ENCODE peak calls at places on chromosomes 6 and 20, in six cellular contexts. Q is suprapubic skin, Y is transverse colon, N is endothelial cell of umbilical vein, B is GM12891, X is GM12892. D is an unnamed sample.

GRCh38 chr6:71419217-71419953 is 130.8 kb downstream of the OGFRL1 start:
- DNase-seq in Q (no peak), Y (no peak), N (peak; percentile 36), B (no peak), X (no peak), D (no peak)

GRCh38 chr6:107819976-107820551 is 4.0 kb downstream of the SCML4 start:
- DNase-seq in Q (no peak), Y (peak; percentile 24), N (no peak), B (no peak), X (no peak), D (peak; percentile 24)

GRCh38 chr6:103183831-103184411 is 1675.8 kb downstream of the HACE1 start:
- DNase-seq in Q (no peak), Y (no peak), N (no peak), B (no peak), X (no peak), D (no peak)

GRCh38 chr20:13333793-13334192 is 112.7 kb downstream of the ISM1 start:
- DNase-seq in Q (no peak), Y (peak; percentile 24), N (peak; percentile 45), B (no peak), X (no peak), D (no peak)

GRCh38 chr20:32535953-32536823 is 48.9 kb downstream of the NOL4L start:
- DNase-seq in Q (no peak), Y (peak; percentile 85), N (no peak), B (peak; percentile 82), X (peak; percentile 73), D (no peak)

GRCh38 chr6:162056745-162057144 is 670.8 kb downstream of the PRKN start:
- DNase-seq in Q (no peak), Y (no peak), N (no peak), B (no peak), X (no peak), D (no peak)

GRCh38 chr6:41655706-41656668 is 17.7 kb downstream of the MDFI start:
- DNase-seq in Q (no peak), Y (no peak), N (peak; percentile 73), B (no peak), X (no peak), D (no peak)

GRCh38 chr6:72760130-72760793 is 138.4 kb downstream of the KCNQ5 start:
- DNase-seq in Q (no peak), Y (no peak), N (peak; percentile 21), B (no peak), X (no peak), D (no peak)

GRCh38 chr6:21383499-21384085 is 210.0 kb upstream of the SOX4 start:
- DNase-seq in Q (no peak), Y (no peak), N (no peak), B (no peak), X (no peak), D (no peak)

GRCh38 chr6:138278326-138278725 is 60.0 kb upstream of the PBOV1 start:
- DNase-seq in Q (no peak), Y (no peak), N (no peak), B (no peak), X (no peak), D (no peak)

DNA sequence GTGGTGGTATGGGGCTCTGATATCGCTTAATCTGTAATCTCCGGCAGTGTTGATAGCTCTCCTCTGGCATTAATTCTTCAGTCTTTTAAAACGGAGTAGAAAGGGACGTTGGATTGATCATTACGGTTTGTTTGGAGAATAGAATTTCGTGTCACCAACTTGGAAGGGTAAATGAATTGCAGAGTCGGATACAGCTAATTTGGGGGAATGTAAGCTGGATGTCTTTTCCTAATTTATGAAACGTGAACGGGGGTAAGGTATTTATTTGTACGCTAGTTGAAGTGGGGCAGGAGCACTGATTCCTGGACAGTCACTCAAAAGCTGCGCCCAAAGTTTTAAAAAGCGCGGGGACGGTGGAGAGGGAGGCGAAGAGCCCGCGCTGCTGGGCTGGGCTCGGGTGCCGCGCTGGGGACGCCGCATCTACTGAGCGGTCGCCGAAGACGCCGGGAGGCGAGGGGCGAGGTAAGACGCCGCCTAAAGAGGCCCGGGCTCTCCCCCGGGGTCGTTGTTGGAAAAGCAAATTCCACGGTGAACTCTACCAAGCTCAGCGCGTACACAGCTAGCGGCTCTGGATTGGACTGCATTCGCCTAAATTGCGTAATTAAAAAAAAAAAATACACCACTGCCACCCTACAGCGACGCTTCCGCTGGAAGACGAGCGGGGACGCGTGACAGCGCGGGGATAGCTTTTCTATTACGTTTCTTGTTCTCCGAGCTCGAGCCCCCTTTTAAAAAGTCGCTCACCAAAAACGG is 92.2 kb upstream of the PRDM1 start:
- DNase-seq in Q (no peak), Y (peak; percentile 45), N (peak; percentile 4), B (no peak), X (no peak), D (peak; percentile 87)
- TF ChIP-seq POLR2A in Q (no peak), Y (peak; percentile 16), N (no peak), B (no peak), X (no peak), D (no peak)

GRCh38 chr6:15518878-15519277 is 143.9 kb downstream of the DTNBP1 start:
- DNase-seq in Q (no peak), Y (no peak), N (no peak), B (no peak), X (no peak), D (no peak)
- TF ChIP-seq POLR2A in Q (no peak), Y (no peak), N (no peak), B (no peak), X (no peak), D (no peak)

GRCh38 chr6:135383766-135384165 is 113.8 kb downstream of the AHI1 start:
- DNase-seq in Q (no peak), Y (no peak), N (no peak), B (no peak), X (no peak), D (no peak)

GRCh38 chr6:135379647-135380046 is 117.9 kb downstream of the AHI1 start:
- DNase-seq in Q (no peak), Y (no peak), N (no peak), B (no peak), X (no peak), D (no peak)

GRCh38 chr6:135382182-135382628 is 115.3 kb downstream of the AHI1 start:
- DNase-seq in Q (no peak), Y (no peak), N (no peak), B (peak; percentile 5), X (peak; percentile 10), D (no peak)

GRCh38 chr6:135383297-135383696 is 114.2 kb downstream of the AHI1 start:
- DNase-seq in Q (no peak), Y (no peak), N (no peak), B (no peak), X (no peak), D (no peak)

GRCh38 chr6:135380793-135381192 is 116.7 kb downstream of the AHI1 start:
- DNase-seq in Q (no peak), Y (no peak), N (no peak), B (no peak), X (no peak), D (no peak)
- TF ChIP-seq POLR2A in Q (no peak), Y (no peak), N (no peak), B (no peak), X (no peak), D (no peak)

DNA sequence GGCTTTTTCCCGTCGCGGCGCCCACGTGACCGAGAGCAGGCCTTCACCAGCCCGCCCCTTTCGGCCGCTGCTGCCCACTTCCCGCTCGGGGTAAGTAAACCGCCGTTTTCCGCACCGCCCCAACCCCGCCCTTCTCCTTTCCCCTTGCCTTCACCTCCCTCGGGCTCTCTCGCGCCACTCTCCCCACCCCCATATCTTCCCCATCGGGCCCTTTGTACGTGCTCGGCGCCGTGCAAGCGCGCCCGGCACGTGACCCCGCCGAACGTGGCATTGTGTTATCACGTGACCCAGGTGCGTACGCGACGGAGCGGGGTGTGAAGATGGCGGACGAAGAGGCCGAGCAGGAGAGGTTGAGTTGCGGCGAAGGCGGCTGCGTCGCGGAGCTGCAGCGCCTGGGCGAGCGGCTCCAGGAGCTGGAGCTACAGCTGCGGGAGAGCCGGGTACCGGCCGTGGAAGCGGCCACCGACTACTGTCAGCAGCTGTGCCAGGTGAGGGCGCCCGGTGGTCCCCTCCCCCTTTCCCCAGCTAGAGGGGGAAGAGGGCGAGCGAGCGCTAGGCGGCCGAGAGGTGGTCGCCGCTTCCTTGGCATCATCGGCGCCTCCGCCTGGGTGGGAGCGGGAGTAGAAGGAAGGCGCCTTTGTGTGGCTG is at the start of gene ZNF292:
- DNase-seq in Q (peak; percentile 98), Y (peak; percentile 98), N (peak; percentile 98), B (peak; percentile 78), X (peak; percentile 81), D (peak; percentile 99)
- TF ChIP-seq POLR2A in Q (peak; percentile 46), Y (peak; percentile 76), N (no peak), B (peak; percentile 63), X (no peak), D (peak; percentile 46)

GRCh38 chr20:3783516-3784225 is 2.4 kb upstream of the SPEF1 start:
- DNase-seq in Q (no peak), Y (no peak), N (no peak), B (no peak), X (no peak), D (no peak)
- TF ChIP-seq POLR2A in Q (no peak), Y (no peak), N (no peak), B (no peak), X (no peak), D (no peak)

GRCh38 chr6:27312146-27312949 is at the start of gene POM121L2:
- DNase-seq in Q (no peak), Y (peak; percentile 80), N (peak; percentile 65), B (peak; percentile 49), X (peak; percentile 58), D (no peak)
- TF ChIP-seq POLR2A in Q (no peak), Y (no peak), N (no peak), B (no peak), X (no peak), D (no peak)

DNA sequence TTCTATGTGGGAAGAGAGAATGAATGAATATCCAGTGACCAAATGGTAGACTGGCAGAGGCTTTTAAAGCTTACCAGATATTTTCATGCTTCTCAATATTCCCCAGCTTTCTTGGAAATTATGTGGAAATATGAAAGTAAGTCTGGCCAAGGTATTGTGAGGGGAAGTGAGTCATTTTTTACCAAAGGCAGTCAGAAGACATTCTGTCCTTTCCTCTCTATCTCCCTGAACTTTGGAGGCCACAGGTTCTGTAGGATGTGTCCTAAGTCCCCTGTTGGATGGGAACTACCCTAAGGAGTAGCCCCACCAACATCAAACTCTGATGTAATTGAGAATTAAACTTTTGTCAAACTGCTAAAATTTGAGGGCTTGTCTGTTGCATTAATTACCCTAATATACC is 593.8 kb upstream of the NRSN1 start:
- DNase-seq in Q (no peak), Y (no peak), N (no peak), B (no peak), X (no peak), D (no peak)
- TF ChIP-seq POLR2A in Q (no peak), Y (no peak), N (no peak), B (no peak), X (no peak), D (no peak)

GRCh38 chr6:26031151-26031594 is 56.1 kb upstream of the HFE start:
- DNase-seq in Q (no peak), Y (no peak), N (peak; percentile 15), B (no peak), X (no peak), D (no peak)
- TF ChIP-seq POLR2A in Q (no peak), Y (no peak), N (no peak), B (peak; percentile 13), X (no peak), D (no peak)

D was measured in lower leg skin.